ENCODE peak calls at places on chromosomes 13 and 19, in seven cellular contexts. Q is NCI-H748 treated with DMSO at 0.1 percent for 48 hours; S is activated CD4-positive, CD25-positive, alpha-beta regulatory T cell treated with anti-CD3 and anti-CD28 coated beads, Interleukin-2, amount 50 U/mL, for 16 hours; K is iPS DF 6.9; C is nucleus accumbens; M is stimulated activated effector memory CD8-positive, alpha-beta T cell treated with anti-CD3 and anti-CD28 coated beads, Interleukin-12 subunit alpha, Interleukin-12 subunit beta, amount 100 ng/mL, for 72 hours; I is astrocyte of the hippocampus. U is an unnamed sample.

GRCh38 chr13:37791699-37792098 is 77.9 kb downstream of the TRPC4 start:
- DNase-seq in I (no peak), S (no peak), M (no peak), Q (no peak), C (no peak), K (no peak), U (no peak)

GRCh38 chr13:23579886-23580706 is 9.9 kb downstream of the TNFRSF19 start:
- DNase-seq in M (no peak), C (no peak), I (no peak), Q (peak), K (no peak), S (no peak), U (no peak)

GRCh38 chr19:35704218-35704617 is at the start of gene ZBTB32:
- DNase-seq in K (no peak), Q (no peak), C (no peak), I (peak), M (no peak), S (no peak), U (no peak)

GRCh38 chr19:39949026-39949747 is 14.8 kb upstream of the FCGBP start:
- DNase-seq in S (no peak), K (no peak), Q (no peak), C (no peak), M (no peak), I (no peak), U (no peak)

GRCh38 chr13:40971321-40971720 is 47.8 kb downstream of the ELF1 start:
- DNase-seq in K (no peak), M (no peak), C (no peak), S (no peak), Q (no peak), I (no peak), U (no peak)

GRCh38 chr19:41422955-41423354 is 4.2 kb downstream of the B3GNT8 start:
- DNase-seq in C (no peak), S (no peak), M (no peak), I (no peak), K (no peak), Q (no peak), U (no peak)

GRCh38 chr19:17328517-17329060 is 6.1 kb downstream of the ANO8 start:
- DNase-seq in K (no peak), M (no peak), Q (no peak), I (no peak), S (no peak), C (no peak), U (no peak)

GRCh38 chr13:59103004-59103768 is 1060.5 kb downstream of the DIAPH3 start:
- DNase-seq in I (peak), Q (no peak), C (no peak), S (no peak), M (no peak), K (no peak), U (peak)

GRCh38 chr19:42555801-42556200 is 27.5 kb upstream of the CEACAM1 start:
- DNase-seq in C (no peak), K (no peak), M (no peak), Q (no peak), S (no peak), I (no peak), U (no peak)

GRCh38 chr19:52992109-52993004 is 21.4 kb upstream of the ERVV-1 start:
- DNase-seq in C (no peak), M (no peak), K (no peak), I (peak), Q (no peak), S (no peak), U (no peak)

GRCh38 chr13:27229642-27230041 is 21.7 kb upstream of the RPL21 start:
- DNase-seq in K (no peak), C (no peak), S (no peak), M (no peak), I (no peak), Q (no peak), U (no peak)

GRCh38 chr13:74931698-74932433 is 550.1 kb downstream of the TBC1D4 start:
- DNase-seq in I (no peak), Q (no peak), C (no peak), S (no peak), M (no peak), K (no peak), U (peak)

GRCh38 chr19:32357720-32358119 is 12.3 kb downstream of the ZNF507 start:
- DNase-seq in Q (no peak), S (no peak), C (no peak), I (no peak), K (no peak), M (no peak), U (no peak)

GRCh38 chr19:32830231-32831014 is 39.1 kb downstream of the SLC7A9 start:
- DNase-seq in I (peak), C (no peak), M (no peak), Q (no peak), K (no peak), S (no peak), U (no peak)

GRCh38 chr19:30525383-30525782 is 153.2 kb downstream of the ZNF536 start:
- DNase-seq in K (no peak), C (no peak), Q (no peak), S (no peak), M (no peak), I (no peak), U (no peak)

GRCh38 chr19:29845576-29846176 is 33.9 kb downstream of the CCNE1 start:
- DNase-seq in C (peak), I (no peak), S (no peak), K (no peak), Q (peak), M (no peak), U (no peak)

GRCh38 chr19:55647732-55648656 is at the start of gene CCDC106:
- DNase-seq in I (peak), S (no peak), K (no peak), M (no peak), C (peak), Q (peak), U (peak)

GRCh38 chr13:100297413-100297812 is 208.5 kb downstream of the PCCA start:
- DNase-seq in C (no peak), I (no peak), M (no peak), Q (no peak), S (no peak), K (no peak), U (no peak)

GRCh38 chr13:32153056-32153455 is 121.5 kb downstream of the FRY start:
- DNase-seq in Q (no peak), I (peak), K (no peak), C (no peak), M (no peak), S (no peak), U (peak)

GRCh38 chr19:58056261-58056660 is 2.8 kb upstream of the ZNF135 start:
- DNase-seq in K (no peak), I (no peak), M (no peak), S (no peak), Q (no peak), C (no peak), U (no peak)

GRCh38 chr19:40995355-40995754 is 4.3 kb downstream of the CYP2B6 start:
- DNase-seq in I (no peak), K (no peak), Q (no peak), S (no peak), M (no peak), C (no peak), U (no peak)

GRCh38 chr19:4687396-4687795 is 17.3 kb upstream of the MYDGF start:
- DNase-seq in I (no peak), C (no peak), S (no peak), M (no peak), K (no peak), Q (no peak), U (no peak)

GRCh38 chr13:93146584-93147292 is 79.9 kb upstream of the GPC6 start:
- DNase-seq in Q (no peak), K (no peak), M (no peak), C (no peak), I (peak), S (no peak), U (peak)

GRCh38 chr19:38151242-38151641 is 72.8 kb downstream of the DPF1 start:
- DNase-seq in M (no peak), C (no peak), K (no peak), Q (no peak), S (no peak), I (no peak), U (no peak)

GRCh38 chr19:55158848-55159793 is 1.6 kb upstream of the TNNI3 start:
- DNase-seq in I (no peak), S (no peak), Q (no peak), C (no peak), M (no peak), K (no peak), U (peak)

U was measured in fibroblast of the conjunctiva.